ENCODE peak calls at places on chromosomes 7 and 10, in nine cellular contexts. S is A549, X is esophagus squamous epithelium, T is transverse colon, L is IMR-90, B is heart left ventricle, G is H1, P is spleen, M is breast epithelium. H is an unnamed sample.

GRCh38 chr7:22060863-22061262 is 115.2 kb upstream of the CDCA7L start:
- DNase-seq in S (no peak), X (no peak), T (no peak), L (no peak), B (no peak), G (no peak), P (no peak), M (no peak), H (no peak)

GRCh38 chr7:103794424-103794823 is 195.0 kb downstream of the RELN start:
- DNase-seq in S (no peak), X (no peak), T (no peak), L (no peak), B (no peak), G (no peak), P (no peak), M (no peak), H (no peak)

GRCh38 chr10:66837990-66838389 is 87.8 kb upstream of the LRRTM3 start:
- DNase-seq in S (no peak), X (no peak), T (no peak), L (peak), B (no peak), G (no peak), P (no peak), M (no peak), H (no peak)

GRCh38 chr10:42790835-42791234 is 8.2 kb downstream of the BMS1 start:
- DNase-seq in S (no peak), X (no peak), T (no peak), L (peak), B (no peak), G (no peak), P (no peak), M (no peak), H (no peak)

GRCh38 chr10:5888352-5888751 is 1.3 kb downstream of the ANKRD16 start:
- DNase-seq in S (no peak), X (no peak), T (no peak), L (peak), B (no peak), G (no peak), P (peak), M (peak), H (no peak)

GRCh38 chr7:35241884-35242283 is 12.0 kb downstream of the TBX20 start:
- DNase-seq in S (no peak), X (no peak), T (no peak), L (no peak), B (no peak), G (no peak), P (no peak), M (no peak), H (no peak)

GRCh38 chr7:157873664-157874063 is 536.9 kb downstream of the DNAJB6 start:
- DNase-seq in S (no peak), X (no peak), T (no peak), L (no peak), B (no peak), G (no peak), P (no peak), M (no peak), H (no peak)

GRCh38 chr10:74821501-74821900 is 4.9 kb upstream of the KAT6B start:
- DNase-seq in S (no peak), X (no peak), T (peak), L (no peak), B (no peak), G (no peak), P (no peak), M (no peak), H (no peak)

GRCh38 chr10:106450966-106451365 is 713.5 kb downstream of the SORCS1 start:
- DNase-seq in S (no peak), X (no peak), T (no peak), L (peak), B (no peak), G (no peak), P (no peak), M (no peak), H (no peak)

GRCh38 chr7:16762177-16762576 is 8.6 kb downstream of the TSPAN13 start:
- DNase-seq in S (no peak), X (no peak), T (no peak), L (no peak), B (no peak), G (no peak), P (no peak), M (no peak), H (no peak)

GRCh38 chr10:58282615-58283014 is 13.7 kb downstream of the CISD1 start:
- DNase-seq in S (no peak), X (no peak), T (no peak), L (no peak), B (no peak), G (no peak), P (no peak), M (no peak), H (no peak)

GRCh38 chr10:46050956-46051355 is 4.9 kb upstream of the MSMB start:
- DNase-seq in S (no peak), X (no peak), T (no peak), L (no peak), B (no peak), G (no peak), P (no peak), M (no peak), H (no peak)

GRCh38 chr10:91422915-91423314 is 12.8 kb downstream of the HECTD2 start:
- DNase-seq in S (no peak), X (no peak), T (no peak), L (no peak), B (no peak), G (no peak), P (no peak), M (no peak), H (no peak)

GRCh38 chr10:89659185-89660131 is 14.4 kb upstream of the PANK1 start:
- DNase-seq in S (no peak), X (no peak), T (no peak), L (peak), B (no peak), G (no peak), P (no peak), M (no peak), H (no peak)

GRCh38 chr7:5351508-5352265 is 68.9 kb downstream of the SLC29A4 start:
- DNase-seq in S (no peak), X (no peak), T (no peak), L (peak), B (no peak), G (no peak), P (no peak), M (no peak), H (no peak)

GRCh38 chr10:80078448-80079311 is at the start of gene TMEM254:
- DNase-seq in S (peak), X (peak), T (peak), L (peak), B (peak), G (peak), P (peak), M (peak), H (no peak)

GRCh38 chr10:100661546-100661945 is 83.8 kb upstream of the PAX2 start:
- DNase-seq in S (no peak), X (no peak), T (no peak), L (no peak), B (no peak), G (no peak), P (no peak), M (no peak), H (no peak)

GRCh38 chr7:32346253-32346652 is 143.9 kb downstream of the LSM5 start:
- DNase-seq in S (no peak), X (no peak), T (no peak), L (no peak), B (no peak), G (no peak), P (no peak), M (no peak), H (no peak)

GRCh38 chr7:159032753-159033472 is 111.8 kb downstream of the VIPR2 start:
- DNase-seq in S (no peak), X (no peak), T (peak), L (no peak), B (no peak), G (no peak), P (peak), M (peak), H (peak)

GRCh38 chr7:36730046-36730445 is 5.8 kb upstream of the AOAH start:
- DNase-seq in S (no peak), X (no peak), T (no peak), L (no peak), B (no peak), G (no peak), P (no peak), M (no peak), H (no peak)

GRCh38 chr7:125423444-125424155 is 494.0 kb upstream of the POT1 start:
- DNase-seq in S (no peak), X (no peak), T (no peak), L (no peak), B (no peak), G (no peak), P (no peak), M (no peak), H (no peak)

GRCh38 chr7:129489491-129489890 is 12.8 kb upstream of the SMKR1 start:
- DNase-seq in S (no peak), X (no peak), T (no peak), L (peak), B (no peak), G (no peak), P (no peak), M (no peak), H (no peak)

GRCh38 chr10:21724695-21725371 is 190.8 kb downstream of the MLLT10 start:
- DNase-seq in S (peak), X (peak), T (peak), L (peak), B (peak), G (no peak), P (no peak), M (peak), H (no peak)

GRCh38 chr10:14126697-14127440 is 203.9 kb downstream of the FRMD4A start:
- DNase-seq in S (no peak), X (no peak), T (no peak), L (peak), B (no peak), G (no peak), P (no peak), M (no peak), H (no peak)

GRCh38 chr7:158802535-158803199 is 26.6 kb downstream of the ESYT2 start:
- DNase-seq in S (no peak), X (no peak), T (no peak), L (peak), B (no peak), G (no peak), P (peak), M (no peak), H (no peak)

GRCh38 chr10:117047947-117048346 is 43.0 kb upstream of the SHTN1 start:
- DNase-seq in S (no peak), X (no peak), T (no peak), L (no peak), B (no peak), G (no peak), P (no peak), M (no peak), H (no peak)

GRCh38 chr7:151247611-151248176 is 800 bp downstream of the SMARCD3 start:
- DNase-seq in S (peak), X (no peak), T (no peak), L (no peak), B (no peak), G (no peak), P (peak), M (no peak), H (no peak)

GRCh38 chr10:60289800-60290199 is 99.9 kb downstream of the ANK3 start:
- DNase-seq in S (no peak), X (no peak), T (no peak), L (no peak), B (no peak), G (no peak), P (no peak), M (no peak), H (no peak)

GRCh38 chr10:32225976-32226375 is 121.0 kb downstream of the EPC1 start:
- DNase-seq in S (no peak), X (no peak), T (no peak), L (no peak), B (no peak), G (no peak), P (no peak), M (no peak), H (no peak)

DNA sequence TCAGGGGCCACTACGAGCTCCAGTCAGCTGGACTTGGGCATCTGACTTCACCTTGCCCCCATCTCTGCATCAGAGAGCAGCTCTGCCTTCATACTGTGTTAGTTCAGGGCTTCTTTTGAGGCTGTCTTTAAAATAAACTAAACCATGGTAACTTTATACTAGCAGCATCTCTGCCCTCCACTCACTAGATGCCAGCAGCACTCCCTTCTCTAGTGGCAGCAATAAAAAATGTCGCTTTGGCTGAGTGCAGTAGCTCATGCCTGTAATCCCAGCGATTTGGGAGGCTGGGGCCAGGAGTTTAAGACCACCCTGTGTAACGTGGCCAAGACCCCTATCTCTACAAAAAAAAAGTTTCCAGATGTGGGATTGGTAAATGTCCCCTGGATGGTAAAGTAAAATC is 584.4 kb downstream of the INHBA start:
- DNase-seq in S (no peak), X (no peak), T (no peak), L (no peak), B (no peak), G (no peak), P (no peak), M (no peak), H (no peak)
- TF ChIP-seq CTCF in S (no peak), X (no peak), T (no peak), L (no peak), B (no peak), G (no peak), P (no peak), M (no peak), H (no peak)

GRCh38 chr7:30853576-30853975 is 58.1 kb upstream of the AQP1 start:
- DNase-seq in S (no peak), X (no peak), T (no peak), L (no peak), B (no peak), G (no peak), P (no peak), M (no peak), H (no peak)

GRCh38 chr7:30852744-30853288 is 58.8 kb upstream of the AQP1 start:
- DNase-seq in S (no peak), X (no peak), T (no peak), L (no peak), B (no peak), G (no peak), P (no peak), M (no peak), H (no peak)

GRCh38 chr7:30850426-30850825 is 61.2 kb upstream of the AQP1 start:
- DNase-seq in S (no peak), X (no peak), T (no peak), L (no peak), B (no peak), G (no peak), P (peak), M (no peak), H (no peak)

GRCh38 chr7:30852360-30852709 is 59.3 kb upstream of the AQP1 start:
- DNase-seq in S (no peak), X (no peak), T (no peak), L (no peak), B (no peak), G (no peak), P (no peak), M (no peak), H (no peak)

DNA sequence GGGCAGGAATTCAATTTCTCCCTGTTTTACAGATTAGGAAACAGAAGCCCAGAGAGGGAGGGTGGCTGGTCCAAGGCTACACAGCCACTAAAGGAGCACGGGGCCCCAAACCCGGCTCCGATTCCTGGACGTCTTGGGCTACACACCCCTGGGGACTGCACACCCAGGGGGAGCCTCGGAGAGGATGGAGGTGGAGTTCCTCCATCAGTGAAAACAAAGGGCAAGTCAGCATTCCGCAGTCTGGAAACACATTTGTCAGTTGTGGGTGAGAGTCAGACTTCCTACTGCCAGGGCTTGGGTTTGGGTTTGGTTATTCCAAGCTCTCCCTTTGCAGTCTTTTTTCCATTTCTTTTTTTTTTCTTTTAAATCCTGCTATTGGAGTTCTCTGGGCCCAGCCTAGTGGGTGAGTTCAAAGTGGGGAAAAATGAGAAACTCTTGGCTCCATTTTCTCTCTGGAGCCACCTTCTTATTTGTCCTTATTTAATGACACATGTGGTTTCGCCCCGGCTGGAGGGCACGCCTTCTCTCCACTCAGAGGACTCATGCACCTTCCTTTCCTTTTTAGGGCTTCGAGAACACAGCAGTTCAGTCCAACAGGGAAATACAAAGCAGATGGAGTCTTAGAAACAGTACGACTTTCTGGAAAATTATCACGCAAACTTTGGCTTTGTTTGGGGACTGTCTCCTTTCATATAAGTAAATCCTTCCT is 59.8 kb upstream of the AQP1 start:
- DNase-seq in S (no peak), X (no peak), T (no peak), L (no peak), B (no peak), G (no peak), P (no peak), M (no peak), H (no peak)
- TF ChIP-seq POLR2A in S (no peak), X (no peak), T (no peak), L (no peak), B (no peak), G (no peak), P (no peak), M (no peak), H (no peak)

DNA sequence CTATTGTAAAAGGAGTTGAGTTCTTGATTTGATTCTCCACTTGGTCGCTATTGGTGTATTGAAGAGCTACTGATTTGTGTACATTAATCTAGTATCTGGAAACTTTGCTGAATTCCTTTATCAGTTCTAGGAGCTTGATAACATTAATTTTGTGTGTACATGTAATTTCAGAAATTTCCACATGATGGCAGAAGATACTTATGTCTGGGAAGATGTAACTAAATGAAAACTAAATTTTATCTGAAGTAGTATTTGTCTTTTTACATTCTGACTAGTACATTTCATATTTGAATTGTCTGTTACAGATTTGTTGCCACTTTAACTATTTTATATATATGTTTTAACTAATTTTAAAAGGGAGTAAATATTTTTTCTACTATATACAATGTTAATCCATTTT is 27.6 kb downstream of the SDHAF3 start:
- DNase-seq in S (no peak), X (no peak), T (no peak), L (peak), B (no peak), G (no peak), P (no peak), M (no peak), H (no peak)
- TF ChIP-seq CTCF in S (peak), X (no peak), T (peak), L (peak), B (no peak), G (peak), P (no peak), M (no peak), H (no peak)

GRCh38 chr10:11741608-11742007 is 574 bp upstream of the ECHDC3 start:
- DNase-seq in S (no peak), X (no peak), T (no peak), L (no peak), B (no peak), G (no peak), P (peak), M (no peak), H (no peak)

GRCh38 chr10:11742779-11743298 is 657 bp downstream of the ECHDC3 start:
- DNase-seq in S (no peak), X (no peak), T (no peak), L (no peak), B (peak), G (no peak), P (no peak), M (no peak), H (no peak)

GRCh38 chr10:11740907-11741306 is 1.3 kb upstream of the ECHDC3 start:
- DNase-seq in S (no peak), X (no peak), T (no peak), L (no peak), B (no peak), G (no peak), P (no peak), M (no peak), H (no peak)

GRCh38 chr10:11743461-11744338 is 1.5 kb downstream of the ECHDC3 start:
- DNase-seq in S (no peak), X (no peak), T (no peak), L (no peak), B (no peak), G (no peak), P (peak), M (no peak), H (no peak)

GRCh38 chr10:11742009-11742778 is at the start of gene ECHDC3:
- DNase-seq in S (peak), X (peak), T (peak), L (no peak), B (peak), G (no peak), P (peak), M (peak), H (no peak)
- TF ChIP-seq POLR2A in S (no peak), X (no peak), T (peak), L (no peak), B (peak), G (no peak), P (no peak), M (no peak), H (no peak)

GRCh38 chr10:77837248-77837924 is 89.2 kb downstream of the DLG5 start:
- DNase-seq in S (no peak), X (no peak), T (peak), L (peak), B (no peak), G (no peak), P (peak), M (no peak), H (no peak)
- TF ChIP-seq CTCF in S (no peak), X (no peak), T (no peak), L (peak), B (no peak), G (peak), P (no peak), M (no peak), H (no peak)